ENCODE peak calls at places on chromosomes 4 and X, in five cellular contexts. H is K562, P is HCT116, R is SK-N-SH, E is GM12878. W is an unnamed sample.

GRCh38 chr4:102815981-102816380 is 11.4 kb downstream of the UBE2D3 start:
- DNase-seq in H (no peak), P (no peak), R (no peak), E (no peak), W (peak)

GRCh38 chr4:174141876-174142275 is 141.6 kb downstream of the FBXO8 start:
- DNase-seq in H (no peak), P (no peak), R (no peak), E (no peak), W (no peak)

GRCh38 chrX:152968193-152968592 is 25.7 kb downstream of the PNMA5 start:
- DNase-seq in H (no peak), P (no peak), R (no peak), E (no peak), W (no peak)

GRCh38 chr4:150217192-150217591 is 138.9 kb downstream of the DCLK2 start:
- DNase-seq in H (peak), P (no peak), R (no peak), E (no peak), W (peak)

GRCh38 chr4:1747603-1747967 is 26.3 kb downstream of the TACC3 start:
- DNase-seq in H (no peak), P (no peak), R (no peak), E (no peak), W (no peak)

GRCh38 chr4:54400802-54401201 is 171.7 kb downstream of the PDGFRA start:
- DNase-seq in H (peak), P (no peak), R (no peak), E (no peak), W (no peak)

GRCh38 chrX:80312448-80312847 is 107.8 kb upstream of the TENT5D start:
- DNase-seq in H (no peak), P (no peak), R (no peak), E (no peak), W (no peak)

GRCh38 chr4:8409271-8410065 is 31.1 kb downstream of the ACOX3 start:
- DNase-seq in H (peak), P (no peak), R (peak), E (no peak), W (no peak)

GRCh38 chr4:6198278-6198677 is 2.1 kb downstream of the JAKMIP1 start:
- DNase-seq in H (no peak), P (no peak), R (no peak), E (no peak), W (no peak)

GRCh38 chr4:108834167-108834566 is 71.3 kb upstream of the ETNPPL start:
- DNase-seq in H (peak), P (no peak), R (no peak), E (no peak), W (no peak)

DNA sequence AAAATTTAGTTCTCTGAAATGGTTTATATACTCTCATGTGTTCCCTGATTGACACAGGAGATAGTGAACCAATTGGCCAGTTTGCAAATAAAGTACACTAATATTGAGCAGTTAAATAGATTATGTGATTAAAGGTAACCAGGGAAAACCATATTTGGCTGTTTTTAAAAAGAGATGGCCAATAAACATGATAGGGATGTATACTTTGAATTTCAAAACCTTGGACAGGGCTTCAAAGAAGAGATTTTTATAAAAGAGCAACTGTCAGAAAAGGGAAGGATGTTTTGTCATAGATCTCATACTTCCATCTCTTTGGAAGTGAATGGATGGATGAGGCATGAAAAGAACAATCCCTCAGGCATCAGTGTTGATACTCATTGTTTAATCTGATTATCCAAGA is 825.3 kb downstream of the STIM2 start:
- DNase-seq in H (no peak), P (no peak), R (no peak), E (no peak), W (no peak)
- TF ChIP-seq ZBTB33 in H (no peak), P (no peak), R (no peak), E (no peak), W (no peak)

GRCh38 chrX:135531813-135532212 is 11.4 kb downstream of the INTS6L start:
- DNase-seq in H (peak), P (no peak), R (no peak), E (no peak), W (no peak)
- TF ChIP-seq ZBTB33 in H (no peak), P (no peak), R (no peak), E (no peak), W (no peak)

GRCh38 chr4:89352541-89352940 is 44.9 kb upstream of the GPRIN3 start:
- DNase-seq in H (no peak), P (no peak), R (no peak), E (no peak), W (no peak)
- TF ChIP-seq ZBTB33 in H (no peak), P (no peak), R (no peak), E (no peak), W (no peak)

GRCh38 chrX:9770319-9770718 is 4.7 kb upstream of the GPR143 start:
- DNase-seq in H (no peak), P (no peak), R (no peak), E (no peak), W (no peak)

GRCh38 chrX:9767375-9767774 is 1.7 kb upstream of the GPR143 start:
- DNase-seq in H (no peak), P (no peak), R (no peak), E (no peak), W (peak)

GRCh38 chrX:9765072-9765736 is 443 bp downstream of the GPR143 start:
- DNase-seq in H (peak), P (no peak), R (no peak), E (no peak), W (no peak)

GRCh38 chrX:9765737-9766098 is at the start of gene GPR143:
- DNase-seq in H (no peak), P (no peak), R (no peak), E (no peak), W (no peak)
- TF ChIP-seq ZBTB33 in H (no peak), P (no peak), R (no peak), E (no peak), W (no peak)

GRCh38 chrX:41373989-41374606 is 40.1 kb downstream of the DDX3X start:
- DNase-seq in H (no peak), P (no peak), R (no peak), E (no peak), W (no peak)
- TF ChIP-seq ZBTB33 in H (no peak), P (no peak), R (no peak), E (no peak), W (no peak)